ENCODE peak calls at places on chromosome 11, in five cellular contexts. B is effector memory CD4-positive, alpha-beta T cell; H is left ventricle myocardium inferior; T is CD4-positive, alpha-beta memory T cell; N is Peyer's patch. Z is an unnamed sample. For H3K4me1, the result is how much of the 10 kb centered on the place peaks cover.

GRCh38 chr11:108559340-108559739 is 34.2 kb downstream of the EXPH5 start:
- DNase-seq in B (no peak), H (no peak), T (peak), N (no peak), Z (no peak)

GRCh38 chr11:107669156-107669740 is 42.6 kb downstream of the SLN start:
- DNase-seq in B (no peak), H (no peak), T (no peak), N (no peak), Z (no peak)

GRCh38 chr11:66881436-66881835 is 24.6 kb downstream of the LRFN4 start:
- DNase-seq in B (no peak), H (no peak), T (no peak), N (no peak), Z (no peak)

GRCh38 chr11:2787816-2788750 is 88.3 kb upstream of the KCNQ1OT1 start:
- DNase-seq in B (no peak), H (peak), T (no peak), N (peak), Z (peak)

GRCh38 chr11:35579557-35580396 is 38.5 kb upstream of the FJX1 start:
- DNase-seq in B (no peak), H (no peak), T (no peak), N (no peak), Z (no peak)

GRCh38 chr11:120457996-120458395 is 53.6 kb upstream of the GRIK4 start:
- DNase-seq in B (no peak), H (no peak), T (no peak), N (no peak), Z (no peak)

GRCh38 chr11:40877981-40878380 is 581.5 kb downstream of the LRRC4C start:
- DNase-seq in B (no peak), H (no peak), T (no peak), N (no peak), Z (no peak)

GRCh38 chr11:119607726-119608125 is 121.3 kb downstream of the NECTIN1 start:
- DNase-seq in B (no peak), H (no peak), T (no peak), N (no peak), Z (no peak)

DNA sequence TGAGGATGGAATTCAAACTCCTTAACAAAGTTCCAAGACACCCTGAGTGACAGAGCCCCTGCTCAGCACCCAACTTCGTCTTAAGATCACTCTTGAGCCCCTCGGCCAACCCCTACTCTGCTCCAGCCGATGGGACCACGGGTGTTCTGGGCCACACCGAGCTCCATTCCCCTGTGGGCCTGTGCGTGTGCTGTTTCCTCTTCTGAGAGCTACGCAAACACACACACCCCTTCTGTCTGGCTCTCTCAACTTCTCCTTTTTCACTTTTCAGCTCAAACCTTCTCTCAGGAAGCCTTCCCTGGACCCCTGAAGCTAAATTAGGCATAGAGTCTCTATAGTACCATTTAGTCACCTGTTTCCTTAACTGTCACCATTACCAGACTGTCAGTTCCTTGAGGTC is 37.5 kb upstream of the NNMT start:
- DNase-seq in B (no peak), H (no peak), T (no peak), N (peak), Z (no peak)
- H3K4me1 ChIP-seq in B (under half), H (half or more), T (under half), N (under half), Z (under half)

GRCh38 chr11:12897390-12897789 is 111.7 kb upstream of the RASSF10 start:
- DNase-seq in B (no peak), H (peak), T (no peak), N (no peak), Z (no peak)

GRCh38 chr11:12893787-12894672 is 115.1 kb upstream of the RASSF10 start:
- DNase-seq in B (peak), H (peak), T (peak), N (peak), Z (peak)

GRCh38 chr11:12901272-12901671 is 107.8 kb upstream of the RASSF10 start:
- DNase-seq in B (no peak), H (no peak), T (no peak), N (no peak), Z (no peak)

GRCh38 chr11:12900496-12900895 is 108.6 kb upstream of the RASSF10 start:
- DNase-seq in B (no peak), H (no peak), T (no peak), N (no peak), Z (no peak)

GRCh38 chr11:12897867-12898266 is 111.2 kb upstream of the RASSF10 start:
- DNase-seq in B (no peak), H (no peak), T (no peak), N (peak), Z (no peak)
- H3K4me1 ChIP-seq in B (under half), H (half or more), T (under half), N (under half), Z (under half)

DNA sequence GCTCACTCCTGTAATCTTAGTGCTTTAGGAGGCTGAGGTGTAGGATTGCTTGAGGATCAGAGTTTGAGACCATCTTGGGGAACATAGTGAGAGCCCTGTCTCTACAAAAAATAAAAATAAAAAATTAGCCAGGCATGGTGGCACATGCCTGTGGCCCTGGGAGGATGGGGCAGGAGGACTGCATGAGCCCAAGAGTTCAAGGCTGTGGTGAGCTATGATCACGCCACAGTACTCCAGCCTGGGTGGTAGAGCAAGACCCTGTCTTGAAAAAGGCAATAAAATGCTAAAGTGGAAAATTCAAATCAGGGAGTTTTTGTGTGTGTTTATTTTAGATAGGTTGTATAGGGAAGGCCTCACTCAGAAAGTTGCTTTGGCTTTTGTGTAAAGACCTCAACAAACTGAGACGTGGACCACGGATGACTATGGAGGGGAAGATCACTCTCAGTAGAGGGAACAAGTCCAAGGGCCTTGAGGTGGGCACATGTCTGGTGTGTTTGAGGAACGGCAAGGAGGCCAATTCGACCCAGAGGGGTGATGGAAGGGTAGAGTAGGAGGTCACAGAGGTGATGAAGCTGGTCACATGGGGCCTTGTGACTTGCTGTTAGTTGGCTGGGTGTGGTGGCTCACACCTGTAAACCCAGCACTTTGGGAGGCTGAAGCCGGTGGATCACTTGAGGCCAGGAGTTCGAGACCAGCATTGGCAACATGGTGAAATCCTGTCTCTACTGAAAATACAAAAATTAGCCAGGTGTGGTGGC is 35.7 kb downstream of the WEE1 start:
- DNase-seq in B (no peak), H (no peak), T (no peak), N (no peak), Z (no peak)
- H3K4me1 ChIP-seq in B (under half), H (under half), T (under half), N (under half), Z (under half)

GRCh38 chr11:74689666-74690065 is 41.6 kb downstream of the CHRDL2 start:
- DNase-seq in B (no peak), H (no peak), T (no peak), N (no peak), Z (no peak)

GRCh38 chr11:74685338-74685737 is 45.9 kb downstream of the CHRDL2 start:
- DNase-seq in B (no peak), H (no peak), T (no peak), N (no peak), Z (no peak)

GRCh38 chr11:74686792-74687191 is 44.4 kb downstream of the CHRDL2 start:
- DNase-seq in B (no peak), H (no peak), T (no peak), N (no peak), Z (peak)

GRCh38 chr11:74685905-74686304 is 45.3 kb downstream of the CHRDL2 start:
- DNase-seq in B (no peak), H (no peak), T (no peak), N (peak), Z (peak)

GRCh38 chr11:74687237-74688005 is 43.8 kb downstream of the CHRDL2 start:
- DNase-seq in B (no peak), H (no peak), T (no peak), N (no peak), Z (peak)
- H3K4me1 ChIP-seq in B (under half), H (under half), T (under half), N (under half), Z (under half)

DNA sequence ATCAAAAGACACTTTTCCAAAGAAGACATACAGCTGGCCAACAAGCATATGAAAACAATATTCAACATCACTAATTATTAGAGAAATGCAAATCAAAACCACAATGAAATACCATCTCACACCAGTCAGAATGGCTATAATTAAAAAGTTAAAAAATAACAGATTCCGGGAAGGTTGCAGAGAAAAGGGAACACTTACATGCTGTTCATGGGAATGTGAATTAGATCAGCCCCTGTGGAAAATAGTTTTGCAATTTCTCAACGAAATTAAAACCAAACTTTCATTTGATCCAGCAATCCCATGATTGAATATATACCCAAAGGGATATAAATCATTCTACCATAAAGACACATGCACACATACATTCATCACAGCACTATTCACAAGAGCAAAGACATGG is 32.5 kb downstream of the NOX4 start:
- DNase-seq in B (no peak), H (no peak), T (no peak), N (no peak), Z (no peak)
- H3K4me1 ChIP-seq in B (under half), H (under half), T (under half), N (under half), Z (under half)

GRCh38 chr11:46240371-46240770 is 37.1 kb upstream of the CREB3L1 start:
- DNase-seq in B (no peak), H (no peak), T (no peak), N (no peak), Z (no peak)
- H3K4me1 ChIP-seq in B (under half), H (under half), T (under half), N (under half), Z (under half)

GRCh38 chr11:8685306-8685705 is 2.7 kb downstream of the RPL27A start:
- DNase-seq in B (no peak), H (no peak), T (no peak), N (no peak), Z (no peak)

GRCh38 chr11:8685820-8686219 is 3.2 kb downstream of the RPL27A start:
- DNase-seq in B (no peak), H (no peak), T (no peak), N (no peak), Z (no peak)

GRCh38 chr11:8686325-8686724 is 3.7 kb downstream of the RPL27A start:
- DNase-seq in B (no peak), H (no peak), T (no peak), N (no peak), Z (no peak)

GRCh38 chr11:8683115-8683807 is 669 bp downstream of the RPL27A start:
- DNase-seq in B (peak), H (no peak), T (no peak), N (no peak), Z (peak)

GRCh38 chr11:8684600-8685290 is 2.2 kb downstream of the RPL27A start:
- DNase-seq in B (no peak), H (no peak), T (no peak), N (no peak), Z (no peak)
- H3K4me1 ChIP-seq in B (under half), H (half or more), T (under half), N (under half), Z (under half)